ENCODE peak calls at places on chromosome 20, in six cellular contexts. K, I, S, O, Q and W are unnamed samples.

GRCh38 chr20:51404297-51405060 is 138.0 kb downstream of the NFATC2 start:
- DNase-seq in K (no peak), I (peak; percentile 89), S (peak; percentile 60), O (no peak), Q (no peak), W (no peak)

GRCh38 chr20:40744494-40745175 is 55.6 kb upstream of the MAFB start:
- DNase-seq in K (no peak), I (no peak), S (no peak), O (no peak), Q (no peak), W (peak; percentile 55)

GRCh38 chr20:47993035-47993755 is 207.9 kb upstream of the SULF2 start:
- DNase-seq in K (no peak), I (no peak), S (no peak), O (no peak), Q (no peak), W (peak; percentile 47)

GRCh38 chr20:50561379-50562078 is 51.3 kb downstream of the PTPN1 start:
- DNase-seq in K (peak; percentile 90), I (peak; percentile 59), S (no peak), O (no peak), Q (peak; percentile 97), W (no peak)

GRCh38 chr20:56690531-56691175 is 61.5 kb downstream of the TFAP2C start:
- DNase-seq in K (no peak), I (no peak), S (no peak), O (no peak), Q (no peak), W (peak; percentile 83)

GRCh38 chr20:17505664-17506517 is 25.3 kb downstream of the BFSP1 start:
- DNase-seq in K (no peak), I (no peak), S (peak; percentile 55), O (no peak), Q (peak; percentile 70), W (peak; percentile 83)

GRCh38 chr20:32581839-32582658 is 3.1 kb downstream of the NOL4L start:
- DNase-seq in K (no peak), I (no peak), S (no peak), O (no peak), Q (no peak), W (no peak)

GRCh38 chr20:35968930-35969329 is 540 bp downstream of the CNBD2 start:
- DNase-seq in K (no peak), I (no peak), S (no peak), O (no peak), Q (no peak), W (no peak)

GRCh38 chr20:846894-847278 is 13.4 kb downstream of the FAM110A start:
- DNase-seq in K (no peak), I (peak; percentile 77), S (peak; percentile 59), O (no peak), Q (no peak), W (no peak)

GRCh38 chr20:49096212-49096730 is 50.2 kb downstream of the CSE1L start:
- DNase-seq in K (no peak), I (no peak), S (no peak), O (no peak), Q (no peak), W (no peak)

GRCh38 chr20:49593441-49594142 is 25.7 kb upstream of the PTGIS start:
- DNase-seq in K (no peak), I (no peak), S (no peak), O (no peak), Q (no peak), W (no peak)

GRCh38 chr20:64264091-64264490 is 8.5 kb downstream of the PCMTD2 start:
- DNase-seq in K (no peak), I (no peak), S (no peak), O (no peak), Q (no peak), W (no peak)

GRCh38 chr20:10960416-10960815 is 286.6 kb upstream of the JAG1 start:
- DNase-seq in K (no peak), I (no peak), S (no peak), O (no peak), Q (no peak), W (no peak)

GRCh38 chr20:61828891-61829290 is 236.8 kb downstream of the TAF4 start:
- DNase-seq in K (no peak), I (no peak), S (peak; percentile 29), O (no peak), Q (no peak), W (no peak)

GRCh38 chr20:37758332-37758731 is 64.5 kb downstream of the CTNNBL1 start:
- DNase-seq in K (no peak), I (no peak), S (no peak), O (no peak), Q (no peak), W (no peak)

GRCh38 chr20:36932476-36933426 is 18.8 kb downstream of the SAMHD1 start:
- DNase-seq in K (no peak), I (no peak), S (no peak), O (no peak), Q (peak; percentile 61), W (no peak)

GRCh38 chr20:25676164-25676809 is 20.4 kb downstream of the ZNF337 start:
- DNase-seq in K (peak; percentile 53), I (no peak), S (no peak), O (no peak), Q (peak; percentile 79), W (no peak)

GRCh38 chr20:13922241-13922640 is 68.2 kb downstream of the SEL1L2 start:
- DNase-seq in K (no peak), I (no peak), S (no peak), O (no peak), Q (peak; percentile 47), W (no peak)

GRCh38 chr20:40993794-40994540 is 34.7 kb upstream of the TOP1 start:
- DNase-seq in K (no peak), I (no peak), S (no peak), O (no peak), Q (peak; percentile 37), W (peak; percentile 62)

GRCh38 chr20:61561111-61561830 is 309.2 kb downstream of the CDH4 start:
- DNase-seq in K (no peak), I (no peak), S (no peak), O (no peak), Q (no peak), W (no peak)

GRCh38 chr20:1537731-1538058 is 19.8 kb downstream of the SIRPD start:
- DNase-seq in K (no peak), I (peak; percentile 21), S (peak; percentile 81), O (peak; percentile 28), Q (no peak), W (no peak)

GRCh38 chr20:31923388-31924271 is 28.2 kb downstream of the PDRG1 start:
- DNase-seq in K (no peak), I (peak; percentile 52), S (no peak), O (no peak), Q (no peak), W (peak; percentile 76)

GRCh38 chr20:16974855-16975162 is 226.7 kb downstream of the OTOR start:
- DNase-seq in K (no peak), I (no peak), S (no peak), O (no peak), Q (no peak), W (no peak)

GRCh38 chr20:50628326-50628725 is 63.0 kb downstream of the RIPOR3 start:
- DNase-seq in K (no peak), I (no peak), S (no peak), O (no peak), Q (no peak), W (peak; percentile 79)

GRCh38 chr20:6051505-6051904 is 2.4 kb downstream of the LRRN4 start:
- DNase-seq in K (no peak), I (no peak), S (no peak), O (no peak), Q (peak; percentile 58), W (no peak)

GRCh38 chr20:6055161-6055783 is 1.4 kb upstream of the LRRN4 start:
- DNase-seq in K (no peak), I (no peak), S (no peak), O (no peak), Q (no peak), W (no peak)

GRCh38 chr20:6053064-6053775 is 640 bp downstream of the LRRN4 start:
- DNase-seq in K (no peak), I (no peak), S (no peak), O (no peak), Q (no peak), W (no peak)

GRCh38 chr20:6055981-6056569 is 2.2 kb upstream of the LRRN4 start:
- DNase-seq in K (no peak), I (no peak), S (no peak), O (no peak), Q (no peak), W (no peak)

GRCh38 chr20:6053776-6054688 is at the start of gene LRRN4:
- DNase-seq in K (no peak), I (no peak), S (no peak), O (no peak), Q (peak; percentile 12), W (peak; percentile 86)
- H3K4me3 ChIP-seq in K (no peak within 1 kb of the TSS), I (no peak within 1 kb of the TSS), S (no peak within 1 kb of the TSS), O (no peak within 1 kb of the TSS), Q (no peak within 1 kb of the TSS), W (no peak within 1 kb of the TSS)

GRCh38 chr20:23048283-23049200 is 930 bp downstream of the THBD start:
- DNase-seq in K (no peak), I (peak; percentile 42), S (peak; percentile 88), O (peak; percentile 38), Q (peak; percentile 44), W (peak; percentile 80)
- H3K4me3 ChIP-seq in K (peak overlapping the region; percentile 53), I (no peak overlapping the region), S (peak overlapping the region; percentile 41), O (peak overlapping the region; percentile 58), Q (peak overlapping the region; percentile 31), W (peak overlapping the region; percentile 42)

DNA sequence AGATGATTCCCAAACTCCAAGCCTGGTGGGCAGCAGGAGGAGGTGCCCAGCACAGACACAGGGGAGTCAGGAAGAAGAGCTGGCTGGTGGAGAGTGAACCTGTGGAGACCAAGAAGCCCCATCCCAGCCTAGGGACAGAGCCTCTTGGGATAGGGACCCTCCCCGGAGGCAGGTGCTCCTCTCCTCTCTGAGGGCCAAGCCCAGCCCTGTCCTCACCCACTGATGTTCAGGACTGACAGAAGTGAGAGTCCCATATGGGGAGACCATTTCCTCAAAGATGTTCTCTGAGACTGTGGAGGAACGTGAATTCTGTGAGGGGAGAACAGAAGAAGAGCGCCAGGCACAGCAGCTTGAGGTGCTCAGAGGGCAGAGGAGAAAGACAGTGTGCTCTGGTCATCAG is 2.4 kb upstream of the EBF4 start:
- DNase-seq in K (no peak), I (no peak), S (no peak), O (no peak), Q (no peak), W (no peak)
- H3K4me3 ChIP-seq in K (no peak overlapping the region), I (no peak overlapping the region), S (no peak overlapping the region), O (no peak overlapping the region), Q (no peak overlapping the region), W (no peak overlapping the region)

DNA sequence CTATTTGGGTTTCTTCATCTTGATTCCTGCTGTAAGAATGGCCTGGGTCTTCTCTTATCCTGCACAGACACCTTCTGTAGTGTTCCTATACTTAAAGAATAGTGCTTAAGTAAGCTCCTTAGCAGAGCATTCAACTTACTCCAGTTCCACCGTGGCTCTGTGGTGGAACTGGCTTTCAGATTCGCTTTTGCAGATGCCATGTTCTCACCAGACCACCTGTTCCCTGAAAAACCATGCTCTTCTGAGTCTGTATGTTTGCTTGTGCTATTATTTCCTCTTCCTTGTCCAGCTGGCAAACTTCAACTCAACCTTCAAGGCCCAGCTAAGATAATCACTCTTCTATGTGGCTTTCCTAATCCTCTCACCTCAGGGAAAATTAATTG is 4.9 kb downstream of the ELMO2 start:
- DNase-seq in K (no peak), I (peak; percentile 23), S (no peak), O (no peak), Q (no peak), W (peak; percentile 18)
- H3K4me3 ChIP-seq in K (no peak overlapping the region), I (no peak overlapping the region), S (no peak overlapping the region), O (no peak overlapping the region), Q (no peak overlapping the region), W (no peak overlapping the region)

GRCh38 chr20:63009988-63010769 is 3.4 kb upstream of the BHLHE23 start:
- DNase-seq in K (no peak), I (peak; percentile 91), S (no peak), O (no peak), Q (peak; percentile 16), W (no peak)
- H3K4me3 ChIP-seq in K (no peak overlapping the region), I (peak overlapping the region; percentile 95), S (no peak overlapping the region), O (no peak overlapping the region), Q (no peak overlapping the region), W (no peak overlapping the region)